ENCODE peak calls at places on chromosomes 7 and 10, in seven cellular contexts. B, L, U, I, X, O and P are unnamed samples.
A peak's percentile ranks its signal among the peaks of the same experiment; 100 is the strongest.

GRCh38 chr10:102396751-102397151 is 1.2 kb downstream of the NFKB2 start:
- DNase-seq in X (no peak), L (no peak), I (no peak), O (no peak), B (no peak), U (no peak), P (no peak)

GRCh38 chr7:26292768-26293560 is 1.3 kb downstream of the SNX10 start:
- DNase-seq in U (peak; percentile 22), L (no peak), B (no peak), O (no peak), I (no peak), X (no peak), P (no peak)

GRCh38 chr10:93701903-93702277 is 502 bp downstream of the FRA10AC1 start:
- DNase-seq in I (peak; percentile 54), X (no peak), L (no peak), U (peak; percentile 16), O (no peak), B (no peak), P (peak; percentile 7)

GRCh38 chr7:158325530-158326381 is 261.9 kb downstream of the PTPRN2 start:
- DNase-seq in L (no peak), O (no peak), X (no peak), U (no peak), B (no peak), I (no peak), P (no peak)

GRCh38 chr7:150620061-150620460 is 12.1 kb downstream of the GIMAP6 start:
- DNase-seq in L (no peak), I (no peak), B (no peak), X (no peak), O (no peak), U (no peak), P (no peak)

GRCh38 chr10:43387678-43388032 is 16.2 kb downstream of the FXYD4 start:
- DNase-seq in O (no peak), L (no peak), B (no peak), X (no peak), I (no peak), U (no peak), P (no peak)

GRCh38 chr10:131588704-131589220 is 277.2 kb upstream of the TCERG1L start:
- DNase-seq in O (no peak), U (no peak), L (no peak), X (no peak), B (no peak), I (no peak), P (no peak)

GRCh38 chr7:26034386-26034785 is 117.6 kb upstream of the NFE2L3 start:
- DNase-seq in O (no peak), X (no peak), I (no peak), U (no peak), B (no peak), L (no peak), P (no peak)

GRCh38 chr7:122412886-122413285 is 108.3 kb upstream of the FEZF1 start:
- DNase-seq in U (peak; percentile 16), X (no peak), L (no peak), B (peak; percentile 42), I (no peak), O (no peak), P (no peak)

GRCh38 chr7:50307368-50308012 is 3.0 kb downstream of the IKZF1 start:
- DNase-seq in X (no peak), O (no peak), I (no peak), B (no peak), L (no peak), U (no peak), P (no peak)

GRCh38 chr7:50308301-50309129 is 4.0 kb downstream of the IKZF1 start:
- DNase-seq in O (no peak), I (no peak), X (no peak), L (no peak), U (no peak), B (no peak), P (no peak)

GRCh38 chr7:50309130-50309478 is 4.6 kb downstream of the IKZF1 start:
- DNase-seq in B (no peak), L (no peak), O (no peak), U (no peak), I (no peak), X (no peak), P (no peak)

GRCh38 chr7:50310361-50310760 is 5.8 kb downstream of the IKZF1 start:
- DNase-seq in B (no peak), L (no peak), O (no peak), U (no peak), I (no peak), X (no peak), P (no peak)

GRCh38 chr7:50309736-50310135 is 5.2 kb downstream of the IKZF1 start:
- DNase-seq in B (no peak), I (no peak), X (no peak), U (no peak), O (no peak), L (no peak), P (no peak)
- H3K4me3 ChIP-seq in B (no peak overlapping the region), I (no peak overlapping the region), X (no peak overlapping the region), U (no peak overlapping the region), O (no peak overlapping the region), L (no peak overlapping the region), P (no peak overlapping the region)

DNA sequence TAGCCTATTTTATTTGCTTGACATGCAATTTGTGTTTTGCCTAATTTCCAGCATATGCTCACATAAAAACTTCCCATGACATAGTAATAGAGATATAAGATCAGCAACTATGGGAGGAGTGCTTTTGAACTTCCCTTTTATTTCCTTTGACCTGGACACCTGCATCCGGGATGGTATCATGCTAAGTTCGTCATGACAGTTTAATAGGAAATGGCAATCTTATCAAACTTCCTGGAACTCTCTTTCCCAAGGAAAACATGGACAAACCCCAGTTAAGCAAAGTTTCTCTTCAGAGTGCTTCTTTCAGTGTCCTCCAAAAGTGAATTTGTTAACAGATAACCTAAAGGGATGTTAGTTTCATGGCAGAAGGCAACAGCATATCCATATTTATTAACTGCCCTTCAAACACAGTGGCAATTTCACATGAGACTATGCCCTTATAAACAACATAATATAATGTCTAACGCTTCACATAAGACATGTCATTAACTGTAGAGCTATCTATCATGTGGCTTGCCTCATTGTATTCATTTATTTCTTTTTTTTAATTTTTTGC is 474.7 kb upstream of the SEMA3A start:
- DNase-seq in U (no peak), I (no peak), O (no peak), B (no peak), L (no peak), X (no peak), P (no peak)
- H3K4me3 ChIP-seq in U (no peak overlapping the region), I (no peak overlapping the region), O (no peak overlapping the region), B (no peak overlapping the region), L (no peak overlapping the region), X (no peak overlapping the region), P (no peak overlapping the region)

GRCh38 chr10:75410135-75410787 is 8.7 kb upstream of the ZNF503 start:
- DNase-seq in X (no peak), L (peak; percentile 33), O (no peak), I (no peak), U (no peak), B (no peak), P (no peak)
- H3K4me3 ChIP-seq in X (no peak overlapping the region), L (peak overlapping the region; percentile 94), O (peak overlapping the region; percentile 84), I (peak overlapping the region; percentile 82), U (no peak overlapping the region), B (no peak overlapping the region), P (no peak overlapping the region)

GRCh38 chr10:20215547-20216152 is 399.4 kb downstream of the PLXDC2 start:
- DNase-seq in L (no peak), U (no peak), I (no peak), B (no peak), O (no peak), X (no peak), P (no peak)
- H3K4me3 ChIP-seq in L (no peak overlapping the region), U (no peak overlapping the region), I (no peak overlapping the region), B (no peak overlapping the region), O (no peak overlapping the region), X (no peak overlapping the region), P (no peak overlapping the region)

DNA sequence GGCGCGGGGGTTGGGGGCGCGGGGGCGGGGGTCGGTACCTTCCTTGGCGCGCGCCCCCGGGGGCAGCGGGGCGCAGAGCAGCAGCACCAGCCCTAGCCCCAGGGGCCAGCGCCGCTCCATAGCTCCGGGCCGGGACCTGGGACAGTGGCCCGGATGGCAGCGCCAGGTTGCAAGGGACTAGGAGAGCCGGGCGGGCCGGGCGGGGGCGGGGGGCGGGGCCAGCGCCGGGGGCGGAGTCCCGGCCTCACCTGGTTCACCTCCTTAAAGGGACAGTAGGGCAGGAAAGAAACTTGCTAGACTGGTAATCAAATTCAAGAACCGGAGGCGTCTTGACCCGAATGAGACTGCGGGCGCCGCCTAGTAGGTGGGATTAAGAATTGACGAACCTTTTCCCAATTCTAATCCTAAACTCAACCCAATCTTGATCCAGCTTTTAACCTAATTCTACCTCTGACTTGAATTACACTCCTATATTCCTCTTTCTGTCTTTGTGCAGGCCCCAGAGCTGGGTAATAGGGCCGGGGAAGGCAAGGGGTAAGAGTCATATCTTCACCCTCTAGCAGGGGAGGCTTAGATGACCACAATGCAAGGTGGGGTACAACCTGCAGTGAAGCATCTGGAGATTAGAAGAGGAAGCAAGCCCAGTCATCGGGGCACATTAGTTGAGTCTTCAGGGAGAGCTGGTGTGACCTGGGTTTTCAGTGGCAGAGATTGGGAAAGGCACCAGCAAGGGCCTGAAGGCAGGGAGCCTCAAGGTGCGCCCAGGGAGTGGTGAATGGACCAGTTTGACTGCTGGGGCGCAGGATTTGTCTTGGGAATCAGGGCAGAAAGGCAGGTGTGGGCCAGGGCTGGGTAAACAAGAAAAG is at the start of gene EPHA1:
- DNase-seq in L (no peak), X (no peak), I (peak; percentile 82), O (no peak), U (peak; percentile 86), B (no peak), P (no peak)
- H3K4me3 ChIP-seq in L (peak within 1 kb of the TSS; percentile 48), X (no peak within 1 kb of the TSS), I (peak within 1 kb of the TSS; percentile 82), O (no peak within 1 kb of the TSS), U (peak within 1 kb of the TSS; percentile 69), B (no peak within 1 kb of the TSS), P (no peak within 1 kb of the TSS)